ENCODE peak calls at places on chromosomes 7 and 10, in six cellular contexts. One of them, this sample, is unnamed.
A peak's percentile ranks its signal among the peaks of the same experiment; 100 is the strongest.

GRCh38 chr7:123771846-123772245 is 23.0 kb upstream of the WASL start:
- DNase-seq in body of pancreas: no peak
- DNase-seq in A673: no peak
- DNase-seq in testis: no peak
- DNase-seq in IMR-90: no peak
- DNase-seq in neuronal stem cell: no peak
- DNase-seq in this sample: no peak

GRCh38 chr7:128948312-128948973 is 10.7 kb downstream of the IRF5 start:
- DNase-seq in neuronal stem cell: no peak
- DNase-seq in testis: no peak
- DNase-seq in body of pancreas: no peak
- DNase-seq in A673: no peak
- DNase-seq in IMR-90: no peak
- DNase-seq in this sample: no peak

GRCh38 chr10:57420881-57421280 is 846.8 kb downstream of the IPMK start:
- DNase-seq in A673: no peak
- DNase-seq in IMR-90: no peak
- DNase-seq in testis: no peak
- DNase-seq in body of pancreas: no peak
- DNase-seq in neuronal stem cell: no peak
- DNase-seq in this sample: no peak

GRCh38 chr10:61792097-61792496 is 109.4 kb upstream of the ARID5B start:
- DNase-seq in neuronal stem cell: no peak
- DNase-seq in IMR-90: no peak
- DNase-seq in A673: no peak
- DNase-seq in testis: no peak
- DNase-seq in body of pancreas: no peak
- DNase-seq in this sample: no peak

GRCh38 chr7:69937097-69937496 is 338.8 kb downstream of the AUTS2 start:
- DNase-seq in body of pancreas: no peak
- DNase-seq in neuronal stem cell: no peak
- DNase-seq in testis: no peak
- DNase-seq in IMR-90: no peak
- DNase-seq in A673: no peak
- DNase-seq in this sample: no peak

GRCh38 chr10:78194539-78195402 is 161.1 kb downstream of the RPS24 start:
- DNase-seq in A673: peak; percentile 81
- DNase-seq in neuronal stem cell: no peak
- DNase-seq in IMR-90: peak; percentile 57
- DNase-seq in testis: no peak
- DNase-seq in body of pancreas: no peak
- DNase-seq in this sample: no peak

GRCh38 chr7:87858427-87859100 is 17.6 kb downstream of the SLC25A40 start:
- DNase-seq in A673: no peak
- DNase-seq in body of pancreas: no peak
- DNase-seq in testis: no peak
- DNase-seq in neuronal stem cell: no peak
- DNase-seq in IMR-90: no peak
- DNase-seq in this sample: no peak

GRCh38 chr10:112986791-112987190 is 36.7 kb downstream of the TCF7L2 start:
- DNase-seq in testis: no peak
- DNase-seq in neuronal stem cell: no peak
- DNase-seq in body of pancreas: no peak
- DNase-seq in A673: no peak
- DNase-seq in IMR-90: no peak
- DNase-seq in this sample: no peak

GRCh38 chr7:107122483-107122882 is 46.3 kb upstream of the HBP1 start:
- DNase-seq in A673: no peak
- DNase-seq in testis: no peak
- DNase-seq in body of pancreas: no peak
- DNase-seq in neuronal stem cell: no peak
- DNase-seq in IMR-90: peak; percentile 85
- DNase-seq in this sample: no peak

DNA sequence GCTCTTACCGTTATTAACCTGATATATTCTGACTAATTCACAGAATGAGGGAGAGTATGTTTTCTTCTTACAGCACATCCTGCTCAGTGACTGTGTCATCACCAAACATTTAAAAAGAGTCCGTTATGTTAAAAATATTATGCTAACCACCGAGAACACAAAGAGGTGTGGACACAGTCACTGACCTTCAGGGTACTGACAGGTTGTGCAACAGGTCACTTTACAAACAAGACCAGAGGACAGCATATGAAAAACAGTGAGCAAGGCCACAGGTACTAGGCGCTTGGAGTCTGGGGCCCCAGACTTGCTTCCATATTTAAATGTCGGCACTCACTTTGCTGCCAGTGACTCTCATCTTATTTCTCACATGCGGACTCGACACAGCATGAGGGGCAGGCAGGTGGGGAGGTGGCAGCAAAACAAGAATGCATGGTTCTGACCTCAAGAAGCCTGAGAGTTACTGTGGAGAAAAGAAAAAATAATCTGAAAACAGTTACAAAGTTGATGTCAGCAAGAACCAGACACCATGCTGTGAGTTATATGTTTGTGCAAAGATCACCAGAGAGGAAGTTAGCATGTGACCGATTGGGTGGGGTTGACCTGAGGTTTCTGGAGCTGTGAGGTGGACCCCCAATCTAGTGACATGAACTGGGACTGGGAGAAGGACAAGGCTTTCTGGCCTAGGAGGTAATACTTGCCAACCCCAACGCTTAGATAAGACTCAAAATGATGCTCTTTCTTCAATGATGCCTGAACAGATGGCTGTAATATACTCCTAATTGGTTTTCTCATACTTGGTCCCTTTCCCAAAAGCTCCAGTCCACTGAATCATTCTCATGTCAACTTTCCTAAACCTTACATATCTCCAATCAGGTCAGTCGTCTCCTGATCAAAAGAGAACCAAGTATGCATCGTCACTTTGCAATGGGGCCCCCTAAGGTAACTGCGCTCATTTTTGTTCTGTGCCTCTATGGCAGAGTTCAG is 102.4 kb downstream of the HIPK2 start:
- DNase-seq in IMR-90: peak; percentile 38
- DNase-seq in A673: no peak
- DNase-seq in neuronal stem cell: no peak
- DNase-seq in testis: no peak
- DNase-seq in body of pancreas: peak; percentile 38
- DNase-seq in this sample: no peak
- H3K27ac ChIP-seq in IMR-90: peak overlapping the region; percentile 36
- H3K27ac ChIP-seq in A673: no peak overlapping the region
- H3K27ac ChIP-seq in neuronal stem cell: no peak overlapping the region
- H3K27ac ChIP-seq in testis: no peak overlapping the region
- H3K27ac ChIP-seq in body of pancreas: no peak overlapping the region
- H3K27ac ChIP-seq in this sample: peak overlapping the region; percentile 53

DNA sequence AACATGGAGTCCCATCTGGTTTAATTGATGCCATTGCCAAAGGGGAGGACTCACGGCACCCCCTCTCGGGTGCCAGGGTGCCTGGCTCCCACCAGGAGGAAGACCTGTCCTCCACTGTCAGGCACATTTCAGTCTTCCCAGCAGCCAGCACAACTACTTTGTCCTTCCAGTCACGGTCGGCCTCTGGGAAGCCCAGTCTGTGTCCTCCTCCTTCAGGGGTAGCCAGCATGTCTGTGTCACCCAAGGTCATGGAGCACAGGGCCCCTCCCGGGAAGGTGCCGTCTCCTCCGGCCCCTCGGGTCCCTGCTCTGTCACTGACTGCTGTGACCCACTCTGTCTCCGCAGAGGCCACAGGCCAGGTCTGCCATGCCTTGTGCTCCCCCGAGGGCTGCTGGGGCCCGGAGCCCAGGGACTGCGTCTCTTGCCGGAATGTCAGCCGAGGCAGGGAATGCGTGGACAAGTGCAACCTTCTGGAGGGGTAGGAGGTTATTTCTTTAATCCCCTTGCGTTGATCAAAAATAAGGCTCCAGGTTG is 142.4 kb downstream of the EGFR start:
- DNase-seq in neuronal stem cell: no peak
- DNase-seq in A673: no peak
- DNase-seq in testis: no peak
- DNase-seq in IMR-90: no peak
- DNase-seq in body of pancreas: no peak
- DNase-seq in this sample: no peak
- H3K27ac ChIP-seq in neuronal stem cell: no peak overlapping the region
- H3K27ac ChIP-seq in A673: no peak overlapping the region
- H3K27ac ChIP-seq in testis: no peak overlapping the region
- H3K27ac ChIP-seq in IMR-90: peak overlapping the region; percentile 59
- H3K27ac ChIP-seq in body of pancreas: no peak overlapping the region
- H3K27ac ChIP-seq in this sample: no peak overlapping the region

GRCh38 chr7:108770981-108771728 is 201.5 kb downstream of the DNAJB9 start:
- DNase-seq in A673: peak; percentile 95
- DNase-seq in IMR-90: no peak
- DNase-seq in neuronal stem cell: no peak
- DNase-seq in body of pancreas: no peak
- DNase-seq in testis: no peak
- DNase-seq in this sample: no peak

DNA sequence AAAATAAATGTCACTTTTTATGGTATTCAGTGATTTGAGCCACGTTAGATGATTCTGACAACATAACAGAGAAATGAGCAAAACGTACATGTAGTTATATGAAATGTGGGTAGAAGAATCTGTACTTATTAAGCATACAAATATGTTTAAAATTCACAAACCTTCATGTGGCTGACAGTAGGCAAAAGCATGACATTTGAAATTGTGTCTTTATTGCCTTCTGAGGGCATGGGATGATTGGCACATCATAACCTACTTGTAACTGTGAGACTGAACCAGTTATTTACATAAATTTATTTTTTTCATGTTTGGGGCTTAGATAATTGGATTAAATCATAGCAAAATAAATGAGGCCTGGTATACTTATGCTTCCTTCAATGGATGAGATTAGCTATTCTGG is 202.2 kb downstream of the DNAJB9 start:
- DNase-seq in A673: peak; percentile 86
- DNase-seq in body of pancreas: no peak
- DNase-seq in testis: no peak
- DNase-seq in IMR-90: no peak
- DNase-seq in neuronal stem cell: no peak
- DNase-seq in this sample: no peak
- H3K27ac ChIP-seq in A673: peak overlapping the region; percentile 95
- H3K27ac ChIP-seq in body of pancreas: no peak overlapping the region
- H3K27ac ChIP-seq in testis: no peak overlapping the region
- H3K27ac ChIP-seq in IMR-90: no peak overlapping the region
- H3K27ac ChIP-seq in neuronal stem cell: no peak overlapping the region
- H3K27ac ChIP-seq in this sample: no peak overlapping the region

GRCh38 chr7:910441-910861 is 34.1 kb downstream of the GET4 start:
- DNase-seq in IMR-90: no peak
- DNase-seq in body of pancreas: no peak
- DNase-seq in neuronal stem cell: no peak
- DNase-seq in A673: no peak
- DNase-seq in testis: no peak
- DNase-seq in this sample: no peak

GRCh38 chr7:908159-908918 is 32.0 kb downstream of the GET4 start:
- DNase-seq in testis: no peak
- DNase-seq in body of pancreas: no peak
- DNase-seq in neuronal stem cell: no peak
- DNase-seq in IMR-90: no peak
- DNase-seq in A673: no peak
- DNase-seq in this sample: no peak

GRCh38 chr7:910931-911431 is 34.6 kb downstream of the GET4 start:
- DNase-seq in testis: no peak
- DNase-seq in A673: no peak
- DNase-seq in neuronal stem cell: no peak
- DNase-seq in body of pancreas: no peak
- DNase-seq in IMR-90: no peak
- DNase-seq in this sample: no peak

GRCh38 chr7:907158-907980 is 31.0 kb downstream of the GET4 start:
- DNase-seq in A673: no peak
- DNase-seq in IMR-90: no peak
- DNase-seq in testis: peak; percentile 47
- DNase-seq in body of pancreas: no peak
- DNase-seq in neuronal stem cell: no peak
- DNase-seq in this sample: no peak

DNA sequence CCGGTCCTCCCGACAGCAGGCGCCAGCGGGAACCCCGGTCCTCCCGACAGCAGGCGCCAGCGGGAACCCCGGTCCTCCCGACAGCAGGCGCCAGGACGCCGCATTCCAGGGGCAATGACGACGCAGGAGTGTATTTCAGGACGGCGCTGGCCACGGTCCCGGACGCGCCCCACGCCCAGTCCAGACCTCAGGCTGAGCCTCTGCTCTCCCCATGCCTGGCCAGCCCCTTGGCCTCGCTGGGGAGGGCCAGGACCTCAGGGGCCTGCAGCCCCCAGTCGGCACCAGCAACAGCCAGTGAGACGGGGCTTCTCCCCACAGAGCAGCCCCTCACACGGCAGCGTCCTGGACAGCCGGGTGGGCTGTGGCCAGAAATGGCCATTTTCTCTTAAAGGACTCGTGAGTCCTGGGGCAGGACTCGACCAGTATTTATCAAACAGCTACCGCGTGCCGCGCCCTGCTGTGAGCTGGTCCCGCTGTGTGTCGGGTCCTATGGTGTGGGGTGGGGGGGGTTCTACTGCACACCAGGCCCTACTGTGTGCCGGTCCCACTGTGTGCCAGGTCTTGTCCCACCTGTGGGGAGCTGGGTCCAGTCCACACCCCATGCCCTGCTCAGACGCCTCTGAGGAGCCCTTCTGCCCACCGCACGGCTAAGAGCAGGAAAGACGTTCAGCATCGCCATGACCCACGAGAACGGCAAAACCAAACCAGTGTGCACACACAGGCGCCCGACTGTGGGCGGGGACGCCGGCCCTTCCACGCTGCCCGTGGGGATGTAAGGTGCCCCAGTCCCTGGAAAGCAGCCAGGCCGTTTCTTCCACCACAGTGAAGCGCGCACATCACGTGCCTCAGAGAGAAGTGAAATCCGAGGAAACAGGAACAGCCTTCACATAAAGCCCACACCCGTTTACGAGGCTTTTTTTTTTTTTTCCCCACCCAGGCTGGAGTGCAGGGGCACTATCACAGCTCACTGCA is 33.3 kb downstream of the GET4 start:
- DNase-seq in neuronal stem cell: peak; percentile 15
- DNase-seq in body of pancreas: peak; percentile 43
- DNase-seq in testis: peak; percentile 73
- DNase-seq in A673: no peak
- DNase-seq in IMR-90: peak; percentile 15
- DNase-seq in this sample: peak; percentile 43
- H3K27ac ChIP-seq in neuronal stem cell: no peak overlapping the region
- H3K27ac ChIP-seq in body of pancreas: no peak overlapping the region
- H3K27ac ChIP-seq in testis: no peak overlapping the region
- H3K27ac ChIP-seq in A673: no peak overlapping the region
- H3K27ac ChIP-seq in IMR-90: no peak overlapping the region
- H3K27ac ChIP-seq in this sample: peak overlapping the region; percentile 75

DNA sequence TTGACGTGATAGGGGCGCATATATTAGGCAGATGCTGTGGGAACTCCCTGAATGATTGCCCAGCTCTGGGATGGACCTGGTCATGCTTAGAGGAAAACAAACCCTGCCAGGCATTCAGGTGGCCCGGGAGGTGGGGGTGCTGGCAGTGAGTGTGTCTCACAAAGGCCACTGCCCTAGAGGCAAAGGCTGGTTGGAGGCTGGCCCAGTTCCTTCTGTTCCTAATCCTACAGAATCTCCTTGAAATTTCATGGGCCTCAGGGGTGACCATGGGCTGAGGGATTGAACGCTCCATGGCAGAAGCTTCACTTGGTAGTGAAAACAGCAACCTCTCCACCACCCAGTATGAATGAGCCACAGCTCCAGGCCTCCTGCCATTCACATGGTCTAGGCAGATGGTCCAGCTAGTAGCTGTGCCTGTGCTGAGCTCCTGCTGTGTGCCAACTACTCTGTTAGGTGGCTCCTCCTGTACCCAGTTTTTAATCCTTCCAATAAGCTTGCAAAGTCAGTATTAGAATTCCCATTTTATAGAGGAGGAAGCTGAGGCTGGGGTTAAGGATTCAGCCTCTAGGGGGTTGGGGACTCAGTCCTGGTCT is 25.6 kb downstream of the ADRA2A start:
- DNase-seq in A673: no peak
- DNase-seq in body of pancreas: no peak
- DNase-seq in neuronal stem cell: no peak
- DNase-seq in testis: no peak
- DNase-seq in IMR-90: no peak
- DNase-seq in this sample: no peak
- H3K27ac ChIP-seq in A673: no peak overlapping the region
- H3K27ac ChIP-seq in body of pancreas: no peak overlapping the region
- H3K27ac ChIP-seq in neuronal stem cell: no peak overlapping the region
- H3K27ac ChIP-seq in testis: no peak overlapping the region
- H3K27ac ChIP-seq in IMR-90: no peak overlapping the region
- H3K27ac ChIP-seq in this sample: no peak overlapping the region